ENCODE peak calls at places on chromosomes 12 and 14, in six cellular contexts. D, V, G, M, L and T are unnamed samples.

GRCh38 chr14:63986789-63987533 is 134.2 kb downstream of the SYNE2 start:
- DNase-seq in D (no peak), G (no peak), V (no peak), M (no peak), L (peak; percentile 2), T (no peak)

GRCh38 chr12:16165506-16165905 is 112.0 kb downstream of the SLC15A5 start:
- DNase-seq in G (peak; percentile 11), L (peak; percentile 54), M (no peak), D (no peak), V (no peak), T (no peak)

GRCh38 chr12:72510772-72511171 is 238.6 kb downstream of the TRHDE start:
- DNase-seq in G (no peak), M (no peak), L (no peak), D (no peak), V (no peak), T (no peak)

GRCh38 chr12:120224304-120225199 is 23.6 kb upstream of the RPLP0 start:
- DNase-seq in D (peak; percentile 60), L (no peak), V (peak; percentile 93), G (peak; percentile 77), M (peak; percentile 68), T (peak; percentile 84)

GRCh38 chr12:87428701-87429277 is 600.4 kb downstream of the C12orf50 start:
- DNase-seq in D (no peak), V (no peak), M (peak; percentile 51), G (no peak), L (no peak), T (no peak)

GRCh38 chr12:32903318-32903717 is 6.7 kb upstream of the PKP2 start:
- DNase-seq in D (no peak), V (no peak), M (no peak), G (no peak), L (no peak), T (no peak)

GRCh38 chr14:35949933-35950332 is 123.8 kb downstream of the BRMS1L start:
- DNase-seq in D (no peak), V (no peak), G (no peak), M (no peak), L (peak; percentile 67), T (no peak)

GRCh38 chr12:110917467-110917866 is 2.9 kb downstream of the MYL2 start:
- DNase-seq in M (no peak), L (no peak), D (no peak), G (no peak), V (no peak), T (no peak)

GRCh38 chr12:32126720-32127119 is 20.1 kb downstream of the BICD1 start:
- DNase-seq in L (no peak), M (no peak), D (no peak), G (no peak), V (no peak), T (no peak)

GRCh38 chr12:2998789-2999264 is 39.6 kb downstream of the TEAD4 start:
- DNase-seq in G (no peak), V (no peak), L (no peak), D (peak; percentile 82), M (peak; percentile 79), T (peak; percentile 80)

GRCh38 chr14:90276627-90277367 is 20.4 kb downstream of the PSMC1 start:
- DNase-seq in V (peak; percentile 73), M (no peak), G (peak; percentile 31), D (no peak), L (no peak), T (no peak)

GRCh38 chr14:92680781-92681650 is 67.4 kb downstream of the LGMN start:
- DNase-seq in L (peak; percentile 62), D (peak; percentile 64), V (peak; percentile 88), M (peak; percentile 84), G (peak; percentile 74), T (peak; percentile 91)

GRCh38 chr12:69843653-69844052 is 18.6 kb downstream of the MYRFL start:
- DNase-seq in V (no peak), L (no peak), D (no peak), M (no peak), G (no peak), T (no peak)

GRCh38 chr12:124461851-124462623 is 105.4 kb downstream of the NCOR2 start:
- DNase-seq in V (no peak), D (no peak), M (no peak), L (no peak), G (no peak), T (no peak)

GRCh38 chr12:111274820-111275219 is 94.1 kb downstream of the PHETA1 start:
- DNase-seq in L (no peak), D (no peak), G (no peak), M (no peak), V (no peak), T (no peak)

GRCh38 chr12:122875590-122876220 is 20.2 kb downstream of the VPS37B start:
- DNase-seq in M (no peak), G (no peak), D (no peak), L (no peak), V (no peak), T (no peak)

GRCh38 chr14:104741803-104742251 is 11.1 kb upstream of the SIVA1 start:
- DNase-seq in L (no peak), V (no peak), D (no peak), M (peak; percentile 45), G (no peak), T (peak; percentile 55)

GRCh38 chr12:76020281-76020680 is 11.3 kb downstream of the PHLDA1 start:
- DNase-seq in M (peak; percentile 55), D (no peak), V (no peak), L (no peak), G (no peak), T (no peak)

GRCh38 chr14:64953310-64953654 is 10.7 kb upstream of the GPX2 start:
- DNase-seq in M (no peak), D (no peak), V (no peak), L (no peak), G (no peak), T (no peak)

GRCh38 chr12:97148941-97149559 is 242.0 kb downstream of the NEDD1 start:
- DNase-seq in V (peak; percentile 83), M (peak; percentile 52), G (peak; percentile 70), D (peak; percentile 36), L (no peak), T (peak; percentile 72)

GRCh38 chr12:59030415-59030814 is 110.1 kb upstream of the LRIG3 start:
- DNase-seq in L (no peak), G (no peak), M (no peak), D (no peak), V (peak; percentile 74), T (no peak)

GRCh38 chr14:89025581-89026236 is 201.3 kb downstream of the TTC8 start:
- DNase-seq in V (no peak), G (no peak), D (no peak), L (no peak), M (no peak), T (peak; percentile 49)

GRCh38 chr12:110001596-110001995 is 2.4 kb downstream of the ANKRD13A start:
- DNase-seq in L (no peak), M (no peak), D (no peak), G (no peak), V (no peak), T (no peak)

GRCh38 chr12:124440841-124441381 is 126.5 kb downstream of the NCOR2 start:
- DNase-seq in V (no peak), D (no peak), G (no peak), L (no peak), M (no peak), T (peak; percentile 80)

GRCh38 chr14:44846232-44846824 is 115.4 kb downstream of the KLHL28 start:
- DNase-seq in L (peak; percentile 47), M (no peak), D (no peak), G (peak; percentile 27), V (no peak), T (no peak)

GRCh38 chr12:48000878-48001321 is 3.4 kb downstream of the COL2A1 start:
- DNase-seq in M (no peak), L (peak; percentile 37), V (no peak), D (peak; percentile 32), G (peak; percentile 52), T (no peak)

GRCh38 chr14:32648434-32648833 is 290.2 kb upstream of the NPAS3 start:
- DNase-seq in V (no peak), M (no peak), G (no peak), L (no peak), D (no peak), T (no peak)

DNA sequence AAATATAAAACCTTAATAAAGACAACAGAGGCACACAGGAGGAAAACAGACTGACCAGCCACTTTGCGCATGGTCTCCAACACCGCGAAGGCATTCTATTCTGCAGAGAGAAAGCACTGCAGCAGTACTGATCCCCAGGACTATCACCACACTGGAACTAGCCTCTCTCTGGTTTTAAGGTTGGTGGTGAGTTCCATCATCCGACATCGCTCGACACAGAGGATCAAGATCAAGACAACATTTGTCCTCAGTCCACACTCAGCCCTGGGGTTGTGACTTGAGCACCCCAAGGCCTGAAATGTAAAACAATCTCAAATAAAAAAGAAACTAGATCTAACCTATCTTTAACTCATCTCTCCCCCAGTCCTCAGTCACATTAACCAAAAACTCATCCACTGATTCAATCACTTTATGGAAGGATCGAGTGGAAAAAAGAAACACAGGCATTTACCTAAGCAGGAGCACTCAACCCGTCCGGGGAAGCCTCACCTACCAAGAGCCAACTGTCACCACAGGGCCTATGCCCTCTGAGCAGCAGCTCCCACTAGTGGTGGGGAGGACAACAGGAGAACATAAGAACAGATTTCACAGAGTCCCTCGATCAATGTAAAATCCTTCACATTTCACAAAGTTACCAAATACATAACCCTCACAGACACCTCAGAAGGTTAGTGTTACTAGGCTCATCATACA is 17.7 kb downstream of the STXBP6 start:
- DNase-seq in M (no peak), L (no peak), G (peak; percentile 40), V (no peak), D (no peak), T (no peak)
- H3K4me3 ChIP-seq in M (no peak overlapping the region), L (no peak overlapping the region), G (no peak overlapping the region), V (no peak overlapping the region), D (no peak overlapping the region), T (no peak overlapping the region)

DNA sequence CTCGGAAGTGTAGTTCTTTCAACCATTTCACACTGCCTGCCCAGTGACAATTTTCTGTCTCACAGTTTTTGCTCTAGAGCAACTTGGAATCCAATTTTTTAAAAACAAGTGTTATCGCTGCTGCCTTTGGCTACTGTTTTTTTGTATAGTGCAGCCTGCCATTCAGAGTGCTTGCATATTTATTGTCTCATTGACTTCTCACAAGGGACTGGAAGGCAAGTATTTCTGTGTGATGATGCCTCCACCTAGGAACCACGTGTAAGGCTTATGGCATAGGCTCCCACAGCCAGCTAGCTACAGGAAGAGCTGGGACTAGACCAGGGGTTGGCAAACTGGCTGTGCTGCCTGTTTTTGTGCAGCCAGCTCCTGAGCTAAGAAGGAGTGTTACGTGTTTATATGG is 903 bp downstream of the PARPBP start:
- DNase-seq in L (no peak), D (no peak), V (no peak), G (peak; percentile 20), M (no peak), T (no peak)
- H3K4me3 ChIP-seq in L (peak overlapping the region; percentile 82), D (no peak overlapping the region), V (peak overlapping the region; percentile 83), G (peak overlapping the region; percentile 86), M (no peak overlapping the region), T (no peak overlapping the region)

DNA sequence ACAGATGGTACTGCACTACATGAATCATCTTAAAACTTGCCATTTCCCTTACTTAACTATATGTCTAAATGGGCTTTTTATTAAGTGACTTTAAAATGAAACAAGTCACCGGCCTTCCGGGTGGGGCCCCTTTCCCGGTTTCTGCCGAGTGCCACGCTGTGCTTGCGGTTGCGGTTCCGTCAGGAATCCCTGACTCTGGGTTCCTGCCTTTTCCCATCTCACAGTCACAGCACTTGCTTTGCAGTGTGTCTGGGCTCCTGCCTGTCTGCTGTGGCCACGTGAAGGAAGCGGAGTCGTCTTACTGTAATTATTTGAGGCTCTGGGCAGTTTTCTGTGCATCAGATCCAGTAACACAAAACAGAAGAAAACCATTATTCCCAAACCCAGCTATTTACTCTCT is 44.0 kb upstream of the FRMD6 start:
- DNase-seq in V (no peak), M (peak; percentile 41), G (no peak), D (no peak), L (no peak), T (no peak)
- H3K4me3 ChIP-seq in V (no peak overlapping the region), M (no peak overlapping the region), G (no peak overlapping the region), D (no peak overlapping the region), L (no peak overlapping the region), T (no peak overlapping the region)

GRCh38 chr12:64782181-64782580 is 23.0 kb upstream of the GNS start:
- DNase-seq in D (peak; percentile 10), L (no peak), V (no peak), G (no peak), M (no peak), T (no peak)
- H3K4me3 ChIP-seq in D (no peak overlapping the region), L (no peak overlapping the region), V (peak overlapping the region; percentile 61), G (no peak overlapping the region), M (no peak overlapping the region), T (peak overlapping the region; percentile 56)